ENCODE peak calls at places on chromosomes 13 and 19, in five cellular contexts. One of them, this sample, is unnamed. For H3K4me1, the result is how much of the 10 kb centered on the place peaks cover.

GRCh38 chr19:45119582-45119981 is 26.6 kb downstream of the PPP1R37 start:
- DNase-seq in ovary: no peak
- DNase-seq in prostate gland: no peak
- DNase-seq in kidney: no peak
- DNase-seq in SK-N-SH: no peak
- DNase-seq in this sample: no peak

GRCh38 chr19:47601180-47601904 is 7.6 kb upstream of the BICRA start:
- DNase-seq in kidney: no peak
- DNase-seq in ovary: no peak
- DNase-seq in prostate gland: no peak
- DNase-seq in SK-N-SH: no peak
- DNase-seq in this sample: no peak

GRCh38 chr19:51354742-51355148 is 11.4 kb downstream of the ETFB start:
- DNase-seq in SK-N-SH: peak
- DNase-seq in kidney: no peak
- DNase-seq in ovary: no peak
- DNase-seq in prostate gland: no peak
- DNase-seq in this sample: peak

GRCh38 chr19:4215807-4216206 is 13.5 kb upstream of the EBI3 start:
- DNase-seq in ovary: no peak
- DNase-seq in SK-N-SH: no peak
- DNase-seq in kidney: no peak
- DNase-seq in prostate gland: no peak
- DNase-seq in this sample: no peak

GRCh38 chr13:45564108-45564507 is 51.4 kb downstream of the ERICH6B start:
- DNase-seq in SK-N-SH: no peak
- DNase-seq in prostate gland: no peak
- DNase-seq in ovary: no peak
- DNase-seq in kidney: no peak
- DNase-seq in this sample: no peak

GRCh38 chr13:46137627-46138026 is 32.8 kb upstream of the CPB2 start:
- DNase-seq in prostate gland: no peak
- DNase-seq in ovary: no peak
- DNase-seq in kidney: no peak
- DNase-seq in SK-N-SH: no peak
- DNase-seq in this sample: no peak

GRCh38 chr13:51557875-51558604 is 26.2 kb upstream of the WDFY2 start:
- DNase-seq in kidney: no peak
- DNase-seq in ovary: no peak
- DNase-seq in SK-N-SH: no peak
- DNase-seq in prostate gland: no peak
- DNase-seq in this sample: no peak

GRCh38 chr13:38803566-38803965 is 116.7 kb downstream of the FREM2 start:
- DNase-seq in prostate gland: no peak
- DNase-seq in kidney: no peak
- DNase-seq in SK-N-SH: no peak
- DNase-seq in ovary: no peak
- DNase-seq in this sample: no peak

GRCh38 chr13:100176781-100177389 is 88.0 kb downstream of the PCCA start:
- DNase-seq in kidney: no peak
- DNase-seq in SK-N-SH: peak
- DNase-seq in ovary: no peak
- DNase-seq in prostate gland: no peak
- DNase-seq in this sample: no peak

GRCh38 chr19:37227996-37228395 is 10.0 kb downstream of the ZNF383 start:
- DNase-seq in kidney: no peak
- DNase-seq in ovary: no peak
- DNase-seq in prostate gland: no peak
- DNase-seq in SK-N-SH: peak
- DNase-seq in this sample: peak

GRCh38 chr13:76723551-76724232 is 162.5 kb downstream of the KCTD12 start:
- DNase-seq in ovary: peak
- DNase-seq in prostate gland: no peak
- DNase-seq in kidney: no peak
- DNase-seq in SK-N-SH: no peak
- DNase-seq in this sample: peak

GRCh38 chr19:45474941-45475516 is 7.2 kb downstream of the FOSB start:
- DNase-seq in kidney: no peak
- DNase-seq in SK-N-SH: no peak
- DNase-seq in ovary: no peak
- DNase-seq in prostate gland: no peak
- DNase-seq in this sample: no peak

GRCh38 chr19:7172794-7173193 is 103.3 kb downstream of the ZNF557 start:
- DNase-seq in kidney: no peak
- DNase-seq in SK-N-SH: no peak
- DNase-seq in prostate gland: no peak
- DNase-seq in ovary: no peak
- DNase-seq in this sample: no peak
- H3K4me1 ChIP-seq in kidney: under half
- H3K4me1 ChIP-seq in SK-N-SH: under half
- H3K4me1 ChIP-seq in prostate gland: under half
- H3K4me1 ChIP-seq in ovary: under half
- H3K4me1 ChIP-seq in this sample: under half

GRCh38 chr13:28425796-28426195 is 69.1 kb downstream of the FLT1 start:
- DNase-seq in prostate gland: no peak
- DNase-seq in SK-N-SH: no peak
- DNase-seq in ovary: no peak
- DNase-seq in kidney: no peak
- DNase-seq in this sample: no peak
- H3K4me3 ChIP-seq in prostate gland: no peak
- H3K4me3 ChIP-seq in SK-N-SH: no peak
- H3K4me3 ChIP-seq in ovary: no peak
- H3K4me3 ChIP-seq in kidney: no peak
- H3K4me3 ChIP-seq in this sample: no peak

GRCh38 chr19:19461306-19461670 is 54.1 kb downstream of the TSSK6 start:
- DNase-seq in ovary: no peak
- DNase-seq in prostate gland: no peak
- DNase-seq in SK-N-SH: no peak
- DNase-seq in kidney: no peak
- DNase-seq in this sample: no peak

GRCh38 chr19:19461671-19462622 is 53.4 kb downstream of the TSSK6 start:
- DNase-seq in kidney: peak
- DNase-seq in prostate gland: peak
- DNase-seq in ovary: peak
- DNase-seq in SK-N-SH: peak
- DNase-seq in this sample: peak

GRCh38 chr19:19464339-19465098 is 50.8 kb downstream of the TSSK6 start:
- DNase-seq in kidney: peak
- DNase-seq in prostate gland: no peak
- DNase-seq in ovary: peak
- DNase-seq in SK-N-SH: no peak
- DNase-seq in this sample: no peak

GRCh38 chr19:19465436-19466070 is 49.8 kb downstream of the TSSK6 start:
- DNase-seq in ovary: peak
- DNase-seq in kidney: peak
- DNase-seq in SK-N-SH: no peak
- DNase-seq in prostate gland: no peak
- DNase-seq in this sample: no peak

DNA sequence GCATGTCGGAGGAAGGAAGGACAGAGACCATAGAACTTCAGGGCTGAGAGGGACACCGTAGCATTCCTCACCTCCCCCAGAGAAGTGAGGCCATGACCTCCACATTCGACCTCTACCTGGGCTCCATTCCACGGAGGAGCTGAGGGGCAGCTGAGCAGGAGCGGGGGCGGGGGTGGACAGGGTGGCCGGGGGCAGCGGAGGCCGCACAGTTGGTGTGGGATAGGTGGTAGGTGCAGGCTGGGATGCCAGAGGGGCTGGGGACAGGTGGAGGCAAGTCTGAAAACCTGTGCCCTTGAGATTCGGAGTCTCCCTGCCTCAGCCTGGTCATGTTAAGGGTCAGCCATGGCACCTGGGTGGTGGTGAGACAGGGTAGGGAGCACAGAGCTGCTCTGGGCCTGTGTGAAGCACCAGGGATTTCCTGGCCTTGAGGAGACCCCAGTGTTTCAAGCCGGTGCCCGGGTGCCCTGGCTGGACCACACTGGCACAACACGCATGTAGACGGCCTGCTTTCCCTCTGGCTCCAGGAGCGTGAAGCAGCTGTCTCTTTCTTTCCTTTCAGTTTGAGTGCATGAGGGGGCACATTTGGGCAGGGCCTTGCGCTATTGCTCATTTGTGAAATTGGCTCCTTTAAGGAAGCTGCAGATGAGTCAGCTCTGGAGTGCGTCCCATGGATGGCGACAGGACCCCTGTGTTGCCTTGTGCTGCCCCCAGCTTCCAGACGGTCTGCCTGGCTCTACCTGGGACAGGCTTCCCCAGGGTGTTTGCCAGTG is 51.8 kb downstream of the TSSK6 start:
- DNase-seq in SK-N-SH: no peak
- DNase-seq in kidney: peak
- DNase-seq in ovary: peak
- DNase-seq in prostate gland: no peak
- DNase-seq in this sample: no peak
- H3K4me1 ChIP-seq in SK-N-SH: half or more
- H3K4me1 ChIP-seq in kidney: half or more
- H3K4me1 ChIP-seq in ovary: under half
- H3K4me1 ChIP-seq in prostate gland: under half
- H3K4me1 ChIP-seq in this sample: under half

DNA sequence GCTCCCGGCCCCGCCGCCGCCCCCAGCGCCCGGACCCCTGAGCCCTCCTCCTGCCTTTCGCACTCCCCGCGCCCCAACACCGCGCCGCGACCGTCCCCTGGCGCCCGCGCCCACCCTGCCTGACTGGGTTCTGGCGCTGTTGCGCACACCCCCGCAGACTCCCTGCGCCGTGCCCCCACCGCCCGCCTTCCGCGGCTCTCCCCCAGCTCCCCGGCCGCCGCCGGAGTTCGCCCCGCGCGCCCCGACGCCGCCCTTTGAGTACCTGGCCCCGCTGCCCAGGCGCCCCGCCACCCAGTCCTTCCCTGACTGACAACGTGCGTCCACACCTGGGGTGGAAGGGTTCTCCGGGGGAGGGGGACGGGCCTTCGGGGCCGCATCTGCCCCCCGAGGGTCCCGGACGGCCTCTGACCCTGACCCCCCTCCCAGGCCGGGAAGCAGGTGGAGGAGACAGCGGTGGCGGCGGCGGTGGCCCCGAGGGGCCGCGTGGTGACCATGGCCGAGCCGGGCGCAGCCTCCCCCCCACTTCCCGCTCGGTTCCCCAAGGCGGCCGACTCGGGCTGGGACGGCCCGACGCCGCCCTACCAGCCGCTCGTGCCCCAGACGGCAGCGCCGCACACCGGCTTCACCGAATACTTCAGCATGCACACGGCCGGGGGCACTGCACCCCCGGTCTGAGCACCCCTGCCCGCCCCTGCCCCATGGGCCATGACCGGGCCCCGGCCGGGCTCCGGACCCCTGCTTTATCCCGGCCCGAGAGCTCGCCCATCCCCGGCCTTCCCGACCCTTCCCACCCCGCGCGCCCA is 1.4 kb upstream of the MEGF8 start:
- DNase-seq in ovary: no peak
- DNase-seq in kidney: no peak
- DNase-seq in prostate gland: no peak
- DNase-seq in SK-N-SH: peak
- DNase-seq in this sample: no peak
- H3K4me3 ChIP-seq in ovary: peak
- H3K4me3 ChIP-seq in kidney: no peak
- H3K4me3 ChIP-seq in prostate gland: peak
- H3K4me3 ChIP-seq in SK-N-SH: no peak
- H3K4me3 ChIP-seq in this sample: peak

GRCh38 chr13:32976046-32976781 is 40.0 kb upstream of the KL start:
- DNase-seq in SK-N-SH: no peak
- DNase-seq in prostate gland: no peak
- DNase-seq in kidney: no peak
- DNase-seq in ovary: no peak
- DNase-seq in this sample: no peak
- H3K4me1 ChIP-seq in SK-N-SH: under half
- H3K4me1 ChIP-seq in prostate gland: under half
- H3K4me1 ChIP-seq in kidney: under half
- H3K4me1 ChIP-seq in ovary: under half
- H3K4me1 ChIP-seq in this sample: under half

GRCh38 chr19:35719402-35720162 is 1.8 kb downstream of the KMT2B start:
- DNase-seq in SK-N-SH: no peak
- DNase-seq in prostate gland: no peak
- DNase-seq in ovary: no peak
- DNase-seq in kidney: peak
- DNase-seq in this sample: no peak
- H3K4me3 ChIP-seq in SK-N-SH: peak
- H3K4me3 ChIP-seq in prostate gland: no peak
- H3K4me3 ChIP-seq in ovary: no peak
- H3K4me3 ChIP-seq in kidney: peak
- H3K4me3 ChIP-seq in this sample: no peak

GRCh38 chr13:109206616-109207015 is 577.2 kb downstream of the MYO16 start:
- DNase-seq in ovary: no peak
- DNase-seq in kidney: no peak
- DNase-seq in SK-N-SH: no peak
- DNase-seq in prostate gland: no peak
- DNase-seq in this sample: no peak

GRCh38 chr13:109204657-109205056 is 575.2 kb downstream of the MYO16 start:
- DNase-seq in SK-N-SH: no peak
- DNase-seq in kidney: no peak
- DNase-seq in ovary: no peak
- DNase-seq in prostate gland: no peak
- DNase-seq in this sample: no peak

GRCh38 chr13:109205315-109205714 is 575.9 kb downstream of the MYO16 start:
- DNase-seq in prostate gland: no peak
- DNase-seq in ovary: no peak
- DNase-seq in SK-N-SH: no peak
- DNase-seq in kidney: no peak
- DNase-seq in this sample: no peak

GRCh38 chr13:109203587-109203986 is 574.2 kb downstream of the MYO16 start:
- DNase-seq in kidney: no peak
- DNase-seq in prostate gland: no peak
- DNase-seq in SK-N-SH: no peak
- DNase-seq in ovary: no peak
- DNase-seq in this sample: no peak

GRCh38 chr13:109204252-109204651 is 574.8 kb downstream of the MYO16 start:
- DNase-seq in SK-N-SH: no peak
- DNase-seq in prostate gland: peak
- DNase-seq in ovary: no peak
- DNase-seq in kidney: no peak
- DNase-seq in this sample: no peak
- H3K4me1 ChIP-seq in SK-N-SH: under half
- H3K4me1 ChIP-seq in prostate gland: under half
- H3K4me1 ChIP-seq in ovary: under half
- H3K4me1 ChIP-seq in kidney: under half
- H3K4me1 ChIP-seq in this sample: under half

DNA sequence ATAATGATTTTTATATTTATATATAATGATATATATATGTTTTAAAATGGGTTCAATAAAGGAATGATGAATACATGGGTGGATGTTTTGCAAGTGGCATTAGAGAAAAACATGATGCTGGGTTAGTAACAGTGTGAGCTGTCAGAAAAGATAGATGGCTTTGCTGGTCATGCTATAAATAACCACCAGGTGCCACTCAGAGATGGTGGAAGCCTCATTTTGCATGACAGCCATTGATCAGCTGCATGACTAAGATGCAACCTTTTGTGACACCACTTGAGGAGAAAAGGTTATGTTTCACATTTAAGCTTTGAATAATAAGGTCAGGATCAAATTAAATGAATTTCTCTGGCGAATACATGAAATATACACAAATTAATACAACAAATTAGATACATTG is 737.7 kb downstream of the PCDH9 start:
- DNase-seq in kidney: no peak
- DNase-seq in ovary: no peak
- DNase-seq in prostate gland: no peak
- DNase-seq in SK-N-SH: peak
- DNase-seq in this sample: peak
- H3K4me3 ChIP-seq in kidney: no peak
- H3K4me3 ChIP-seq in ovary: no peak
- H3K4me3 ChIP-seq in prostate gland: no peak
- H3K4me3 ChIP-seq in SK-N-SH: no peak
- H3K4me3 ChIP-seq in this sample: no peak

This sample was measured in testis.